ENCODE peak calls at places on chromosome 13, in nine cellular contexts. One of them, this sample, is unnamed.

GRCh38 chr13:79782541-79783216 is 301.7 kb downstream of the NDFIP2 start:
- DNase-seq in heart right ventricle: peak; percentile 62
- DNase-seq in NCI-H1694: no peak
- DNase-seq in iris pigment epithelial cell: peak; percentile 65
- DNase-seq in posterior cingulate gyrus: no peak
- DNase-seq in HFFc6: no peak
- DNase-seq in GM12891: no peak
- DNase-seq in stimulated activated CD8-positive, alpha-beta memory T cell treated with anti-CD3 and anti-CD28 coated beads, Interleukin-15, amount 100 ng/mL, for 48 hours: no peak
- DNase-seq in HTR-8/SVneo: peak; percentile 26
- DNase-seq in this sample: peak; percentile 11

GRCh38 chr13:112510002-112510780 is 77.8 kb downstream of the TUBGCP3 start:
- DNase-seq in stimulated activated CD8-positive, alpha-beta memory T cell treated with anti-CD3 and anti-CD28 coated beads, Interleukin-15, amount 100 ng/mL, for 48 hours: no peak
- DNase-seq in posterior cingulate gyrus: peak; percentile 38
- DNase-seq in heart right ventricle: no peak
- DNase-seq in iris pigment epithelial cell: peak; percentile 76
- DNase-seq in GM12891: no peak
- DNase-seq in HFFc6: peak; percentile 52
- DNase-seq in NCI-H1694: no peak
- DNase-seq in HTR-8/SVneo: peak; percentile 50
- DNase-seq in this sample: no peak

GRCh38 chr13:114049026-114049425 is 75.2 kb upstream of the C13orf46 start:
- DNase-seq in HFFc6: no peak
- DNase-seq in NCI-H1694: no peak
- DNase-seq in iris pigment epithelial cell: no peak
- DNase-seq in stimulated activated CD8-positive, alpha-beta memory T cell treated with anti-CD3 and anti-CD28 coated beads, Interleukin-15, amount 100 ng/mL, for 48 hours: peak; percentile 67
- DNase-seq in posterior cingulate gyrus: no peak
- DNase-seq in heart right ventricle: no peak
- DNase-seq in HTR-8/SVneo: no peak
- DNase-seq in GM12891: peak; percentile 58
- DNase-seq in this sample: no peak

GRCh38 chr13:75417647-75418046 is 64.3 kb downstream of the TBC1D4 start:
- DNase-seq in stimulated activated CD8-positive, alpha-beta memory T cell treated with anti-CD3 and anti-CD28 coated beads, Interleukin-15, amount 100 ng/mL, for 48 hours: no peak
- DNase-seq in posterior cingulate gyrus: no peak
- DNase-seq in HFFc6: no peak
- DNase-seq in GM12891: no peak
- DNase-seq in HTR-8/SVneo: no peak
- DNase-seq in NCI-H1694: no peak
- DNase-seq in heart right ventricle: no peak
- DNase-seq in iris pigment epithelial cell: no peak
- DNase-seq in this sample: no peak

GRCh38 chr13:33089311-33089710 is 73.1 kb downstream of the KL start:
- DNase-seq in iris pigment epithelial cell: no peak
- DNase-seq in NCI-H1694: no peak
- DNase-seq in HFFc6: no peak
- DNase-seq in stimulated activated CD8-positive, alpha-beta memory T cell treated with anti-CD3 and anti-CD28 coated beads, Interleukin-15, amount 100 ng/mL, for 48 hours: no peak
- DNase-seq in posterior cingulate gyrus: no peak
- DNase-seq in heart right ventricle: no peak
- DNase-seq in HTR-8/SVneo: no peak
- DNase-seq in GM12891: no peak
- DNase-seq in this sample: no peak

GRCh38 chr13:103246581-103247200 is 180.5 kb upstream of the SLC10A2 start:
- DNase-seq in stimulated activated CD8-positive, alpha-beta memory T cell treated with anti-CD3 and anti-CD28 coated beads, Interleukin-15, amount 100 ng/mL, for 48 hours: no peak
- DNase-seq in NCI-H1694: no peak
- DNase-seq in HTR-8/SVneo: no peak
- DNase-seq in posterior cingulate gyrus: no peak
- DNase-seq in heart right ventricle: no peak
- DNase-seq in iris pigment epithelial cell: no peak
- DNase-seq in GM12891: no peak
- DNase-seq in HFFc6: no peak
- DNase-seq in this sample: no peak

GRCh38 chr13:103354189-103354588 is 288.0 kb upstream of the SLC10A2 start:
- DNase-seq in GM12891: no peak
- DNase-seq in iris pigment epithelial cell: no peak
- DNase-seq in HTR-8/SVneo: no peak
- DNase-seq in posterior cingulate gyrus: no peak
- DNase-seq in NCI-H1694: no peak
- DNase-seq in HFFc6: no peak
- DNase-seq in stimulated activated CD8-positive, alpha-beta memory T cell treated with anti-CD3 and anti-CD28 coated beads, Interleukin-15, amount 100 ng/mL, for 48 hours: no peak
- DNase-seq in heart right ventricle: no peak
- DNase-seq in this sample: no peak

GRCh38 chr13:27374650-27375049 is 49.8 kb upstream of the GTF3A start:
- DNase-seq in HFFc6: peak; percentile 82
- DNase-seq in iris pigment epithelial cell: peak; percentile 87
- DNase-seq in HTR-8/SVneo: peak; percentile 64
- DNase-seq in posterior cingulate gyrus: peak; percentile 42
- DNase-seq in stimulated activated CD8-positive, alpha-beta memory T cell treated with anti-CD3 and anti-CD28 coated beads, Interleukin-15, amount 100 ng/mL, for 48 hours: no peak
- DNase-seq in heart right ventricle: no peak
- DNase-seq in GM12891: peak; percentile 57
- DNase-seq in NCI-H1694: peak; percentile 71
- DNase-seq in this sample: peak; percentile 59

GRCh38 chr13:106187092-106187491 is 348.4 kb downstream of the EFNB2 start:
- DNase-seq in GM12891: no peak
- DNase-seq in HFFc6: no peak
- DNase-seq in posterior cingulate gyrus: no peak
- DNase-seq in heart right ventricle: no peak
- DNase-seq in NCI-H1694: no peak
- DNase-seq in stimulated activated CD8-positive, alpha-beta memory T cell treated with anti-CD3 and anti-CD28 coated beads, Interleukin-15, amount 100 ng/mL, for 48 hours: no peak
- DNase-seq in HTR-8/SVneo: no peak
- DNase-seq in iris pigment epithelial cell: no peak
- DNase-seq in this sample: no peak

GRCh38 chr13:59728896-59729545 is 434.7 kb downstream of the DIAPH3 start:
- DNase-seq in stimulated activated CD8-positive, alpha-beta memory T cell treated with anti-CD3 and anti-CD28 coated beads, Interleukin-15, amount 100 ng/mL, for 48 hours: no peak
- DNase-seq in heart right ventricle: no peak
- DNase-seq in posterior cingulate gyrus: no peak
- DNase-seq in iris pigment epithelial cell: no peak
- DNase-seq in HFFc6: no peak
- DNase-seq in NCI-H1694: no peak
- DNase-seq in HTR-8/SVneo: no peak
- DNase-seq in GM12891: no peak
- DNase-seq in this sample: no peak

GRCh38 chr13:30809787-30810186 is 74.4 kb downstream of the ALOX5AP start:
- DNase-seq in heart right ventricle: no peak
- DNase-seq in NCI-H1694: no peak
- DNase-seq in HTR-8/SVneo: no peak
- DNase-seq in posterior cingulate gyrus: no peak
- DNase-seq in stimulated activated CD8-positive, alpha-beta memory T cell treated with anti-CD3 and anti-CD28 coated beads, Interleukin-15, amount 100 ng/mL, for 48 hours: no peak
- DNase-seq in iris pigment epithelial cell: no peak
- DNase-seq in HFFc6: no peak
- DNase-seq in GM12891: no peak
- DNase-seq in this sample: no peak

GRCh38 chr13:99203601-99204579 is 3.2 kb downstream of the UBAC2 start:
- DNase-seq in iris pigment epithelial cell: no peak
- DNase-seq in NCI-H1694: no peak
- DNase-seq in heart right ventricle: no peak
- DNase-seq in HFFc6: no peak
- DNase-seq in GM12891: no peak
- DNase-seq in stimulated activated CD8-positive, alpha-beta memory T cell treated with anti-CD3 and anti-CD28 coated beads, Interleukin-15, amount 100 ng/mL, for 48 hours: no peak
- DNase-seq in posterior cingulate gyrus: no peak
- DNase-seq in HTR-8/SVneo: no peak
- DNase-seq in this sample: no peak

GRCh38 chr13:24081388-24081787 is 79.1 kb upstream of the SPATA13 start:
- DNase-seq in stimulated activated CD8-positive, alpha-beta memory T cell treated with anti-CD3 and anti-CD28 coated beads, Interleukin-15, amount 100 ng/mL, for 48 hours: no peak
- DNase-seq in HFFc6: no peak
- DNase-seq in heart right ventricle: no peak
- DNase-seq in GM12891: no peak
- DNase-seq in posterior cingulate gyrus: no peak
- DNase-seq in HTR-8/SVneo: no peak
- DNase-seq in iris pigment epithelial cell: peak; percentile 59
- DNase-seq in NCI-H1694: no peak
- DNase-seq in this sample: no peak

GRCh38 chr13:98489446-98490194 is 87.3 kb downstream of the STK24 start:
- DNase-seq in stimulated activated CD8-positive, alpha-beta memory T cell treated with anti-CD3 and anti-CD28 coated beads, Interleukin-15, amount 100 ng/mL, for 48 hours: no peak
- DNase-seq in GM12891: no peak
- DNase-seq in posterior cingulate gyrus: no peak
- DNase-seq in HFFc6: no peak
- DNase-seq in HTR-8/SVneo: no peak
- DNase-seq in iris pigment epithelial cell: no peak
- DNase-seq in heart right ventricle: no peak
- DNase-seq in NCI-H1694: no peak
- DNase-seq in this sample: no peak

GRCh38 chr13:33193428-33193974 is 92.1 kb downstream of the STARD13 start:
- DNase-seq in HTR-8/SVneo: no peak
- DNase-seq in GM12891: no peak
- DNase-seq in posterior cingulate gyrus: no peak
- DNase-seq in NCI-H1694: no peak
- DNase-seq in stimulated activated CD8-positive, alpha-beta memory T cell treated with anti-CD3 and anti-CD28 coated beads, Interleukin-15, amount 100 ng/mL, for 48 hours: no peak
- DNase-seq in HFFc6: no peak
- DNase-seq in heart right ventricle: no peak
- DNase-seq in iris pigment epithelial cell: peak; percentile 59
- DNase-seq in this sample: no peak

This sample was measured in RCC 7860.